ENCODE peak calls at places on chromosomes 6 and 20, in eight cellular contexts. One of them, this sample, is unnamed.

GRCh38 chr6:88680654-88681053 is 282.8 kb downstream of the RNGTT start:
- DNase-seq in HFFc6: no peak
- DNase-seq in NCI-H2107: no peak
- DNase-seq in GM12865: no peak
- DNase-seq in stimulated activated naive CD4-positive, alpha-beta T cell treated with Interleukin-2 at 50 U/mL for 16 hours: no peak
- DNase-seq in T-helper 1 cell: no peak
- DNase-seq in NCI-H1092: no peak
- DNase-seq in mesenchymal stem cell: no peak
- DNase-seq in this sample: no peak

GRCh38 chr6:89198235-89198634 is 18.9 kb downstream of the GABRR1 start:
- DNase-seq in mesenchymal stem cell: no peak
- DNase-seq in HFFc6: no peak
- DNase-seq in NCI-H2107: no peak
- DNase-seq in stimulated activated naive CD4-positive, alpha-beta T cell treated with Interleukin-2 at 50 U/mL for 16 hours: no peak
- DNase-seq in NCI-H1092: no peak
- DNase-seq in T-helper 1 cell: no peak
- DNase-seq in GM12865: no peak
- DNase-seq in this sample: no peak

GRCh38 chr20:60304026-60304590 is 345.9 kb downstream of the CDH26 start:
- DNase-seq in NCI-H2107: no peak
- DNase-seq in T-helper 1 cell: no peak
- DNase-seq in GM12865: no peak
- DNase-seq in NCI-H1092: no peak
- DNase-seq in HFFc6: no peak
- DNase-seq in stimulated activated naive CD4-positive, alpha-beta T cell treated with Interleukin-2 at 50 U/mL for 16 hours: no peak
- DNase-seq in mesenchymal stem cell: no peak
- DNase-seq in this sample: no peak

GRCh38 chr6:39426057-39426592 is 103.6 kb upstream of the KCNK16 start:
- DNase-seq in mesenchymal stem cell: peak
- DNase-seq in stimulated activated naive CD4-positive, alpha-beta T cell treated with Interleukin-2 at 50 U/mL for 16 hours: no peak
- DNase-seq in T-helper 1 cell: no peak
- DNase-seq in HFFc6: no peak
- DNase-seq in GM12865: no peak
- DNase-seq in NCI-H2107: no peak
- DNase-seq in NCI-H1092: no peak
- DNase-seq in this sample: no peak

GRCh38 chr6:164276211-164276610 is 861.7 kb downstream of the QKI start:
- DNase-seq in NCI-H1092: no peak
- DNase-seq in NCI-H2107: no peak
- DNase-seq in mesenchymal stem cell: no peak
- DNase-seq in T-helper 1 cell: no peak
- DNase-seq in GM12865: no peak
- DNase-seq in HFFc6: no peak
- DNase-seq in stimulated activated naive CD4-positive, alpha-beta T cell treated with Interleukin-2 at 50 U/mL for 16 hours: no peak
- DNase-seq in this sample: no peak

GRCh38 chr6:10082385-10082784 is 332.5 kb downstream of the TFAP2A start:
- DNase-seq in mesenchymal stem cell: no peak
- DNase-seq in NCI-H1092: no peak
- DNase-seq in NCI-H2107: no peak
- DNase-seq in T-helper 1 cell: no peak
- DNase-seq in stimulated activated naive CD4-positive, alpha-beta T cell treated with Interleukin-2 at 50 U/mL for 16 hours: no peak
- DNase-seq in HFFc6: no peak
- DNase-seq in GM12865: no peak
- DNase-seq in this sample: no peak

GRCh38 chr6:107809966-107810365 is 14.1 kb downstream of the SCML4 start:
- DNase-seq in NCI-H1092: no peak
- DNase-seq in NCI-H2107: no peak
- DNase-seq in stimulated activated naive CD4-positive, alpha-beta T cell treated with Interleukin-2 at 50 U/mL for 16 hours: no peak
- DNase-seq in T-helper 1 cell: no peak
- DNase-seq in GM12865: no peak
- DNase-seq in HFFc6: no peak
- DNase-seq in mesenchymal stem cell: no peak
- DNase-seq in this sample: no peak

GRCh38 chr6:109295109-109295765 is 87.0 kb downstream of the CD164 start:
- DNase-seq in mesenchymal stem cell: no peak
- DNase-seq in GM12865: no peak
- DNase-seq in NCI-H1092: no peak
- DNase-seq in T-helper 1 cell: no peak
- DNase-seq in NCI-H2107: no peak
- DNase-seq in HFFc6: no peak
- DNase-seq in stimulated activated naive CD4-positive, alpha-beta T cell treated with Interleukin-2 at 50 U/mL for 16 hours: no peak
- DNase-seq in this sample: no peak

GRCh38 chr20:22861990-22862389 is 173.1 kb upstream of the SSTR4 start:
- DNase-seq in T-helper 1 cell: no peak
- DNase-seq in HFFc6: no peak
- DNase-seq in mesenchymal stem cell: no peak
- DNase-seq in NCI-H1092: no peak
- DNase-seq in GM12865: no peak
- DNase-seq in stimulated activated naive CD4-positive, alpha-beta T cell treated with Interleukin-2 at 50 U/mL for 16 hours: no peak
- DNase-seq in NCI-H2107: no peak
- DNase-seq in this sample: no peak

GRCh38 chr6:135087803-135088202 is 33.2 kb upstream of the HBS1L start:
- DNase-seq in GM12865: no peak
- DNase-seq in NCI-H1092: no peak
- DNase-seq in HFFc6: no peak
- DNase-seq in NCI-H2107: peak
- DNase-seq in T-helper 1 cell: peak
- DNase-seq in mesenchymal stem cell: peak
- DNase-seq in stimulated activated naive CD4-positive, alpha-beta T cell treated with Interleukin-2 at 50 U/mL for 16 hours: no peak
- DNase-seq in this sample: peak

GRCh38 chr20:63533388-63533787 is 3.8 kb downstream of the PTK6 start:
- DNase-seq in stimulated activated naive CD4-positive, alpha-beta T cell treated with Interleukin-2 at 50 U/mL for 16 hours: no peak
- DNase-seq in HFFc6: no peak
- DNase-seq in mesenchymal stem cell: no peak
- DNase-seq in GM12865: no peak
- DNase-seq in NCI-H1092: no peak
- DNase-seq in NCI-H2107: no peak
- DNase-seq in T-helper 1 cell: no peak
- DNase-seq in this sample: no peak

GRCh38 chr6:52231411-52232127 is 12.7 kb downstream of the IL17F start:
- DNase-seq in GM12865: no peak
- DNase-seq in T-helper 1 cell: peak
- DNase-seq in NCI-H2107: no peak
- DNase-seq in NCI-H1092: no peak
- DNase-seq in mesenchymal stem cell: no peak
- DNase-seq in stimulated activated naive CD4-positive, alpha-beta T cell treated with Interleukin-2 at 50 U/mL for 16 hours: peak
- DNase-seq in HFFc6: no peak
- DNase-seq in this sample: peak

GRCh38 chr6:24394777-24395437 is 7.8 kb upstream of the MRS2 start:
- DNase-seq in T-helper 1 cell: no peak
- DNase-seq in HFFc6: peak
- DNase-seq in stimulated activated naive CD4-positive, alpha-beta T cell treated with Interleukin-2 at 50 U/mL for 16 hours: no peak
- DNase-seq in NCI-H1092: no peak
- DNase-seq in NCI-H2107: no peak
- DNase-seq in GM12865: no peak
- DNase-seq in mesenchymal stem cell: peak
- DNase-seq in this sample: no peak

GRCh38 chr20:57460781-57461465 is 64.0 kb downstream of the CTCFL start:
- DNase-seq in GM12865: no peak
- DNase-seq in NCI-H1092: no peak
- DNase-seq in T-helper 1 cell: no peak
- DNase-seq in HFFc6: no peak
- DNase-seq in stimulated activated naive CD4-positive, alpha-beta T cell treated with Interleukin-2 at 50 U/mL for 16 hours: no peak
- DNase-seq in mesenchymal stem cell: no peak
- DNase-seq in NCI-H2107: no peak
- DNase-seq in this sample: no peak

GRCh38 chr6:159107451-159108260 is 61.5 kb upstream of the FNDC1 start:
- DNase-seq in HFFc6: no peak
- DNase-seq in stimulated activated naive CD4-positive, alpha-beta T cell treated with Interleukin-2 at 50 U/mL for 16 hours: peak
- DNase-seq in NCI-H1092: no peak
- DNase-seq in mesenchymal stem cell: no peak
- DNase-seq in GM12865: peak
- DNase-seq in T-helper 1 cell: peak
- DNase-seq in NCI-H2107: peak
- DNase-seq in this sample: peak

GRCh38 chr20:46174469-46175126 is 56.5 kb downstream of the CD40 start:
- DNase-seq in mesenchymal stem cell: peak
- DNase-seq in HFFc6: no peak
- DNase-seq in NCI-H1092: peak
- DNase-seq in stimulated activated naive CD4-positive, alpha-beta T cell treated with Interleukin-2 at 50 U/mL for 16 hours: peak
- DNase-seq in NCI-H2107: no peak
- DNase-seq in T-helper 1 cell: peak
- DNase-seq in GM12865: peak
- DNase-seq in this sample: peak

GRCh38 chr20:48875914-48876240 is 45.6 kb upstream of the ARFGEF2 start:
- DNase-seq in NCI-H1092: no peak
- DNase-seq in HFFc6: no peak
- DNase-seq in T-helper 1 cell: no peak
- DNase-seq in GM12865: peak
- DNase-seq in mesenchymal stem cell: no peak
- DNase-seq in stimulated activated naive CD4-positive, alpha-beta T cell treated with Interleukin-2 at 50 U/mL for 16 hours: no peak
- DNase-seq in NCI-H2107: no peak
- DNase-seq in this sample: no peak

GRCh38 chr20:45581702-45582101 is 2.6 kb upstream of the WFDC8 start:
- DNase-seq in NCI-H1092: no peak
- DNase-seq in NCI-H2107: no peak
- DNase-seq in HFFc6: no peak
- DNase-seq in stimulated activated naive CD4-positive, alpha-beta T cell treated with Interleukin-2 at 50 U/mL for 16 hours: no peak
- DNase-seq in T-helper 1 cell: no peak
- DNase-seq in mesenchymal stem cell: no peak
- DNase-seq in GM12865: no peak
- DNase-seq in this sample: no peak

GRCh38 chr20:59063358-59064213 is 21.0 kb upstream of the PRELID3B start:
- DNase-seq in HFFc6: peak
- DNase-seq in NCI-H1092: no peak
- DNase-seq in GM12865: no peak
- DNase-seq in T-helper 1 cell: no peak
- DNase-seq in NCI-H2107: no peak
- DNase-seq in stimulated activated naive CD4-positive, alpha-beta T cell treated with Interleukin-2 at 50 U/mL for 16 hours: no peak
- DNase-seq in mesenchymal stem cell: peak
- DNase-seq in this sample: no peak